ENCODE peak calls at places on chromosomes 7 and 10, in five cellular contexts. H, E, Y, F and L are unnamed samples.

GRCh38 chr7:130921391-130922180 is 187.6 kb upstream of the KLF14 start:
- DNase-seq in H (no peak), E (no peak), Y (peak), F (no peak), L (peak)

GRCh38 chr10:132158122-132158741 is 28.5 kb upstream of the DPYSL4 start:
- DNase-seq in H (no peak), E (no peak), Y (no peak), F (no peak), L (no peak)

GRCh38 chr10:12484945-12485805 is 135.8 kb downstream of the CAMK1D start:
- DNase-seq in H (peak), E (no peak), Y (peak), F (peak), L (no peak)

GRCh38 chr10:99595770-99596465 is 24.3 kb downstream of the SLC25A28 start:
- DNase-seq in H (no peak), E (no peak), Y (no peak), F (no peak), L (no peak)

GRCh38 chr7:91772100-91772794 is 108.3 kb downstream of the MTERF1 start:
- DNase-seq in H (no peak), E (no peak), Y (no peak), F (no peak), L (no peak)

GRCh38 chr10:86400705-86401587 is 34.4 kb upstream of the GRID1 start:
- DNase-seq in H (peak), E (peak), Y (no peak), F (peak), L (no peak)

GRCh38 chr10:117710181-117710798 is 167.7 kb downstream of the EMX2 start:
- DNase-seq in H (no peak), E (no peak), Y (no peak), F (no peak), L (no peak)

GRCh38 chr7:115087437-115087836 is 165.5 kb downstream of the MDFIC start:
- DNase-seq in H (no peak), E (no peak), Y (no peak), F (no peak), L (no peak)

GRCh38 chr10:6642881-6643280 is 62.8 kb upstream of the PRKCQ start:
- DNase-seq in H (no peak), E (no peak), Y (no peak), F (no peak), L (no peak)